ENCODE peak calls at places on chromosomes 7 and 10, in seven cellular contexts. J is foreskin keratinocyte, F is AG04449, U is fibroblast of lung, B is heart right ventricle, I is progenitor cell of endocrine pancreas, D is mammary epithelial cell. P is an unnamed sample.
A peak's percentile ranks its signal among the peaks of the same experiment; 100 is the strongest.

GRCh38 chr7:144672869-144673268 is 163.0 kb downstream of the TPK1 start:
- DNase-seq in J (no peak), F (no peak), U (no peak), B (no peak), I (no peak), D (no peak), P (no peak)

GRCh38 chr7:141460781-141461715 is 90.2 kb upstream of the AGK start:
- DNase-seq in J (peak; percentile 63), F (no peak), U (peak; percentile 2), B (no peak), I (no peak), D (peak; percentile 49), P (peak; percentile 9)

GRCh38 chr10:86827639-86828038 is 71.2 kb downstream of the BMPR1A start:
- DNase-seq in J (no peak), F (no peak), U (no peak), B (no peak), I (no peak), D (no peak), P (no peak)

GRCh38 chr10:52597189-52597863 is 175.3 kb downstream of the MBL2 start:
- DNase-seq in J (no peak), F (no peak), U (peak; percentile 41), B (no peak), I (no peak), D (no peak), P (peak; percentile 24)

GRCh38 chr7:151382079-151382885 is 27.6 kb downstream of the WDR86 start:
- DNase-seq in J (no peak), F (no peak), U (no peak), B (no peak), I (no peak), D (no peak), P (no peak)

GRCh38 chr10:22736134-22736533 is 21.8 kb upstream of the PIP4K2A start:
- DNase-seq in J (peak; percentile 21), F (no peak), U (no peak), B (no peak), I (no peak), D (peak; percentile 46), P (no peak)

GRCh38 chr10:90451283-90451682 is 406.6 kb downstream of the HTR7 start:
- DNase-seq in J (peak; percentile 39), F (no peak), U (peak; percentile 35), B (no peak), I (no peak), D (peak; percentile 65), P (peak; percentile 17)

GRCh38 chr10:95907454-95908253 is at the start of gene CC2D2B:
- DNase-seq in J (peak; percentile 70), F (no peak), U (peak; percentile 85), B (peak; percentile 79), I (peak; percentile 70), D (peak; percentile 82), P (peak; percentile 79)

GRCh38 chr10:83539528-83540308 is 599.6 kb upstream of the GHITM start:
- DNase-seq in J (no peak), F (no peak), U (no peak), B (peak; percentile 90), I (no peak), D (no peak), P (peak; percentile 12)

GRCh38 chr7:102125127-102125561 is 161.5 kb upstream of the SH2B2 start:
- DNase-seq in J (peak; percentile 31), F (peak; percentile 55), U (peak; percentile 86), B (peak; percentile 51), I (no peak), D (no peak), P (peak; percentile 68)

GRCh38 chr7:127792528-127793342 is 140.7 kb downstream of the SND1 start:
- DNase-seq in J (no peak), F (no peak), U (no peak), B (no peak), I (peak; percentile 10), D (no peak), P (no peak)

DNA sequence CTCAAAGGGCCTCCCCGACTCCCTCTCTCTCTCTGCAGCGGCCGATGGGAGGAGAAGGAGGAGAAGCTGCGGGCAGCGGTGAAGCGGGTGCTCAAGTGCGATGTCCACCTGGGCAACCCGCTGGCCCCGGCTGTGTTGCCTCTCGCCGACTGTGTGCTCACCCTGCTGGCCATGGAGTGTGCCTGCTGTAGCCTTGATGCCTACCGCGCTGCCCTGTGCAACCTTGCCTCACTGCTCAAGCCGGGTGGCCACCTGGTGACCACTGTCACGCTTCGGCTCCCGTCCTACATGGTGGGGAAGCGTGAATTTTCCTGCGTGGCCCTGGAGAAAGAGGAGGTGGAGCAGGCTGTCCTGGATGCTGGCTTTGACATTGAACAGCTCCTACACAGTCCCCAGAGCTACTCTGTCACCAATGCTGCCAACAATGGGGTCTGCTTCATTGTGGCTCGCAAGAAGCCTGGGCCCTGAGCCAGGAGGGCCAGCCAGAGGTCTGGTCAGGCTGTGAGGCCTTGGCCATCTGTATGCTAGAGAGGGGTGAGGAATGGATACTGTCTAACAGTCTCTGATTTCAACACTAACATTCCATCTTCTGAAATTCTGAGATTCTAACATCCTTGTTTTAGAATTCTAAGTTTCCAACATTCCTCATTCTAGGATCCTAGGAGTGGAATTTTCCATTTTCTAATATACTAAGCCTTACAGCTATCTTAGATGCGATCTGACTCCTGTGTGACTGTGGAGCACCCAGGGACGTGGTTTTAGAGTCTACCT is 3.6 kb downstream of the INMT start:
- DNase-seq in J (no peak), F (no peak), U (peak; percentile 65), B (peak; percentile 81), I (no peak), D (no peak), P (peak; percentile 77)
- TF ChIP-seq CTCF in J (no peak), F (no peak), U (peak; percentile 5), B (no peak), I (no peak), D (no peak), P (no peak)

DNA sequence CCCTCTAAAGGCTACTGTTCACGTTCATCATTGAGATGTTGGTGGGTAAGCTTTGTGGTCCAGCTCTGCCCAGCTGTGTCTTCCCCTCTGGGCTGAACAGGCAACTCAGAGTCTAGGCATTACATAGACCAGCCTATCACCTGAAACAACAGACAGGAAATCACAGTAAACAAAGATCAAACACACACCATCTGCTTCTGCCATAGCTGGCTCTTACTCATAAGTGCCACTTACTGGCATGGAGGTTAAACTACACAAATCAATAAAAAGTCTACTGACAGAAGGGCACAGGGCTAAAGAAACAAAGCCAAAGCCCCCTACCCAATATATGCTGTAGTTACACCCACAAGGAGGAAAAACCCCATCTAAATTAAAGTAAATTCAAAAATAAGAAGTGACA is 35.0 kb downstream of the SEPTIN14 start:
- DNase-seq in J (no peak), F (no peak), U (no peak), B (no peak), I (no peak), D (no peak), P (no peak)
- TF ChIP-seq CTCF in J (no peak), F (no peak), U (no peak), B (no peak), I (no peak), D (no peak), P (no peak)

DNA sequence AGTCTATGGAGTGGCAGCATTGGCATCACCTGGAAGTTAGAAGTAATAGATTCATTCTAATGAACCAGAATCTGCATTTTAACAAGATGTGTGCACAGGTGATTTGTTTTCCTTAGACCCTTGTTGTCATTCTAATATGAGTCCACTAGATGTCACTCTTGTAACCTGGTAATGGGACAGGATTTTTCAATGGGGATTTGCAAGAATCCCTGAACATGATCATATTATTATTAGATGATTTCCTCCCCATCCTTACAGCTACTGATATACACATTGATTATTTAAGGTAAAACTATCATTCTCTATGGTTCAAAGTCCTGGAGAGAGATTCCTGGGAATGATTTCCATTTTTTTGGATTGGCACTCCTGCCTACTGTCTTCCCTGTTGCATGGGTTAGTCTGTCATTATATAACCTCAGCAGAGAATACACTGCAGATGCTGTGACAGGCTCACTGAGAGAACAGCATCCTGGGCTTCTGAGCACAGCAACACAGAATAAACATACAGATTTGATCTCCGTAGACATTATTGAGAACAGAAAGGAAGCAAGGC is 194.9 kb downstream of the SUGCT start:
- DNase-seq in J (no peak), F (no peak), U (peak; percentile 74), B (no peak), I (no peak), D (peak; percentile 49), P (peak; percentile 84)
- TF ChIP-seq CTCF in J (peak; percentile 85), F (peak; percentile 43), U (peak; percentile 47), B (peak; percentile 80), I (peak; percentile 88), D (peak; percentile 57), P (peak; percentile 69)

GRCh38 chr10:132851451-132851850 is 65.5 kb upstream of the NKX6-2 start:
- DNase-seq in J (no peak), F (no peak), U (no peak), B (no peak), I (no peak), D (no peak), P (no peak)

GRCh38 chr10:132850246-132850645 is 64.3 kb upstream of the NKX6-2 start:
- DNase-seq in J (no peak), F (no peak), U (no peak), B (no peak), I (peak; percentile 5), D (no peak), P (no peak)

GRCh38 chr10:132849546-132850031 is 63.6 kb upstream of the NKX6-2 start:
- DNase-seq in J (no peak), F (no peak), U (no peak), B (no peak), I (peak; percentile 8), D (no peak), P (no peak)

GRCh38 chr10:132848951-132849545 is 63.1 kb upstream of the NKX6-2 start:
- DNase-seq in J (no peak), F (no peak), U (no peak), B (no peak), I (peak; percentile 6), D (no peak), P (no peak)

GRCh38 chr10:132850896-132851295 is 64.9 kb upstream of the NKX6-2 start:
- DNase-seq in J (no peak), F (no peak), U (no peak), B (no peak), I (peak; percentile 6), D (no peak), P (no peak)
- TF ChIP-seq CTCF in J (no peak), F (no peak), U (no peak), B (no peak), I (no peak), D (no peak), P (no peak)